ENCODE peak calls at places on chromosomes 11 and 22, in five cellular contexts. P is psoas muscle, U is right lobe of liver, Y is lower lobe of right lung, D is fibroblast of mammary gland. K is an unnamed sample.

GRCh38 chr11:67657300-67657699 is 6.8 kb upstream of the ACY3 start:
- DNase-seq in P (no peak), U (no peak), Y (no peak), D (no peak), K (peak)

GRCh38 chr11:133945087-133945974 is 11.4 kb downstream of the IGSF9B start:
- DNase-seq in P (peak), U (no peak), Y (no peak), D (peak), K (no peak)

GRCh38 chr11:8871283-8871775 is 39.7 kb upstream of the AKIP1 start:
- DNase-seq in P (peak), U (peak), Y (peak), D (peak), K (no peak)

GRCh38 chr11:706439-706956 is 467 bp downstream of the EPS8L2 start:
- DNase-seq in P (peak), U (no peak), Y (peak), D (peak), K (no peak)

GRCh38 chr11:66012946-66013761 is 1.3 kb downstream of the CST6 start:
- DNase-seq in P (no peak), U (no peak), Y (no peak), D (no peak), K (no peak)

GRCh38 chr11:103619480-103619879 is 417.0 kb upstream of the DDI1 start:
- DNase-seq in P (no peak), U (no peak), Y (no peak), D (peak), K (no peak)

GRCh38 chr11:113242767-113243397 is 71.5 kb upstream of the TTC12 start:
- DNase-seq in P (no peak), U (no peak), Y (no peak), D (peak), K (peak)

GRCh38 chr22:20783844-20784723 is 10.2 kb downstream of the SERPIND1 start:
- DNase-seq in P (no peak), U (no peak), Y (no peak), D (peak), K (peak)

GRCh38 chr11:120956710-120957500 is 67.0 kb upstream of the TBCEL start:
- DNase-seq in P (no peak), U (no peak), Y (no peak), D (no peak), K (peak)

GRCh38 chr11:36391062-36391461 is 95.0 kb downstream of the PRR5L start:
- DNase-seq in P (no peak), U (no peak), Y (no peak), D (no peak), K (no peak)

GRCh38 chr11:118996926-118997626 is 862 bp upstream of the CENATAC start:
- DNase-seq in P (no peak), U (no peak), Y (no peak), D (peak), K (peak)

GRCh38 chr11:58926251-58926650 is 13.0 kb upstream of the GLYATL1 start:
- DNase-seq in P (no peak), U (no peak), Y (no peak), D (peak), K (no peak)

GRCh38 chr11:26247340-26247739 is 84.6 kb upstream of the ANO3 start:
- DNase-seq in P (no peak), U (no peak), Y (no peak), D (peak), K (no peak)

GRCh38 chr22:49366437-49366836 is 461.2 kb downstream of the BRD1 start:
- DNase-seq in P (no peak), U (no peak), Y (no peak), D (no peak), K (no peak)

GRCh38 chr22:36561291-36561811 is 32.4 kb upstream of the EIF3D start:
- DNase-seq in P (no peak), U (no peak), Y (no peak), D (no peak), K (no peak)

GRCh38 chr11:112997829-112998228 is 36.6 kb downstream of the NCAM1 start:
- DNase-seq in P (no peak), U (no peak), Y (no peak), D (no peak), K (no peak)

GRCh38 chr11:1482581-1483444 is 3.8 kb downstream of the MOB2 start:
- DNase-seq in P (peak), U (peak), Y (peak), D (no peak), K (no peak)

GRCh38 chr11:88402784-88403183 is 65.2 kb upstream of the CTSC start:
- DNase-seq in P (no peak), U (no peak), Y (no peak), D (peak), K (no peak)

GRCh38 chr11:12245549-12245986 is 131.8 kb upstream of the PARVA start:
- DNase-seq in P (no peak), U (no peak), Y (no peak), D (peak), K (no peak)

GRCh38 chr22:40654522-40655167 is 18.1 kb upstream of the MRTFA start:
- DNase-seq in P (peak), U (peak), Y (no peak), D (peak), K (no peak)

GRCh38 chr22:37276771-37277170 is 5.5 kb upstream of the CYTH4 start:
- DNase-seq in P (no peak), U (peak), Y (peak), D (peak), K (no peak)

GRCh38 chr11:125214466-125215204 is 50.1 kb downstream of the PKNOX2 start:
- DNase-seq in P (no peak), U (no peak), Y (no peak), D (no peak), K (no peak)

DNA sequence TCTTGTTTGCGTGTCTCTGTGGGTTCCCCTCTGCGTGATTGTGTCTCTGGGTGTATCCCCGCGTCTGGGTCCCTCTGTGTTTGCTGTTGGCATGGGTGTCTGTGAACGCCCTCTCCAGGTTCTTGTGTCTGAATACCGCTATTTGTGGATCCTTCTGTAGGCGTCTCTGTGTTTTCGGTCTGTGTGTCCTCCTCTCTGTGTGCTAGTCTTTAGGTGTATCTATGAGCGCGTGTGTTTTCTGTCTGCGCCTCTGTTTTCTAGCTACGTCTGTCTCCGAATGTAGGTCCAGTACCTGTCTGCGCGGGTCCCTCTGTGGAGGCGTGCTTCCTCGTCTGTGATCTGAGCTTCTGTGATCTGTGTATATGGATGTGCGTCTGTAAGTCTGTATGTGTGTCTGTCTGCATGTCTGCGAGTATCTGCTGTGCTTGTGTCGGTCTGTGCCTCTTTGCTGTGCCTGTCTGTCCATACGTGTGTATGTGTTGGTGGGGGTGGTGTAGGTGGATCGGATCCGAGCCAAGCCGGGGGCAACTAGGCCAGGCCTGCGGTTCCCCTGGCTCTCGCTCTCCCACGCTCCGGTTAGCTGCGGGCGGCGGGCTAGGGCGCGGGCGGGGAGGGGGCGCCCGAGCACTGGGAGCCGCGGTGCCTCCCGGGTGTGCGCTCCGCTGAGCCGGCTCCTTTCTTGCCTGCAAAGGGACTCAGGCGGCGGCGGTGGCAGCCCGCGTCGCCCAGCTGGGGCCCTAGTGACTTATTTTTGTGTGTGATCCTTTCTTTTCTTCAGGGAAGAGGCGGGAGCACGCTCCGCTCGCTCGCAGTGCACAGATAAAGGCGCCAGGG is 105.3 kb upstream of the E2F8 start:
- DNase-seq in P (peak), U (peak), Y (no peak), D (peak), K (no peak)
- TF ChIP-seq CTCF in P (no peak), U (no peak), Y (peak), D (no peak), K (no peak)

DNA sequence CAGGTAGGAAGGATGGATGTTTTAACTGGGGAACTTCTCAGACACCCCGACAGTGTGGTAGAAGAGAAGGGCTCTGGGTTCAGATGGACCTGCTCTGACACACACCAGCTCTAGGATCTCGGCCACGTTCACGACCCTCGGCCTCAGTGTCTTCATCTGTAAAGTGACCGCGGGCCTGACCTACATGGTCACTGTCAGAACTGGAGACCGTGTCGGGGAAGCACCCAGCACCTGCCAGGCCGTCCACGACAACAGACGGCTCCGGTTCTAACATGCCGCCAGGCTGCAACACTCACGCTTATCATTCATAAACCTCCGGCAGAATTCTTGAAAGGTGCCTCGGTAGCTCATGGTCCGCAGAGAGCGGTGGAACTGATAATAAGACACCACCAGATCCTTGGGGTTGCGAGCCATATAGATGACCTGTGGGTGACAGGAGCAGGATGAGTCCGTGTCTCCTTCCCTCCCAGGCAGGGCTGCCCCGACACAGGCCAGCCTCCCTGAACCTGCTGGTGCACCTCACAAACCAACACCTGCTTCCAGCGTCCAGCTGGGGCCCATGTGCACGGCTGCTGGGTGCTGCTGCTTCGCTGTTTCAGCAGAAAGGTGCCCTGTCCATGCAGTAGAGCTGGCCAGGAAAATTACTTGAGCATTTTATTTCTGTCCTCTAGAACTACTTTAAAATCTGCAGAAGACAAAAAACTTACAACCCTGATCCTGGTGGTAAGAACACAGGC is 23.6 kb downstream of the SULT4A1 start:
- DNase-seq in P (no peak), U (no peak), Y (no peak), D (no peak), K (no peak)
- H3K4me3 ChIP-seq in P (no peak), U (no peak), Y (no peak), D (no peak), K (no peak)

GRCh38 chr11:33659370-33660139 is 41.1 kb downstream of the C11orf91 start:
- DNase-seq in P (no peak), U (no peak), Y (no peak), D (no peak), K (no peak)

GRCh38 chr11:33657757-33658156 is 42.9 kb downstream of the C11orf91 start:
- DNase-seq in P (no peak), U (no peak), Y (no peak), D (no peak), K (no peak)

GRCh38 chr11:33655842-33656600 is 44.6 kb downstream of the C11orf91 start:
- DNase-seq in P (no peak), U (no peak), Y (no peak), D (no peak), K (peak)

GRCh38 chr11:33656768-33657167 is 43.9 kb downstream of the C11orf91 start:
- DNase-seq in P (no peak), U (no peak), Y (no peak), D (no peak), K (peak)

DNA sequence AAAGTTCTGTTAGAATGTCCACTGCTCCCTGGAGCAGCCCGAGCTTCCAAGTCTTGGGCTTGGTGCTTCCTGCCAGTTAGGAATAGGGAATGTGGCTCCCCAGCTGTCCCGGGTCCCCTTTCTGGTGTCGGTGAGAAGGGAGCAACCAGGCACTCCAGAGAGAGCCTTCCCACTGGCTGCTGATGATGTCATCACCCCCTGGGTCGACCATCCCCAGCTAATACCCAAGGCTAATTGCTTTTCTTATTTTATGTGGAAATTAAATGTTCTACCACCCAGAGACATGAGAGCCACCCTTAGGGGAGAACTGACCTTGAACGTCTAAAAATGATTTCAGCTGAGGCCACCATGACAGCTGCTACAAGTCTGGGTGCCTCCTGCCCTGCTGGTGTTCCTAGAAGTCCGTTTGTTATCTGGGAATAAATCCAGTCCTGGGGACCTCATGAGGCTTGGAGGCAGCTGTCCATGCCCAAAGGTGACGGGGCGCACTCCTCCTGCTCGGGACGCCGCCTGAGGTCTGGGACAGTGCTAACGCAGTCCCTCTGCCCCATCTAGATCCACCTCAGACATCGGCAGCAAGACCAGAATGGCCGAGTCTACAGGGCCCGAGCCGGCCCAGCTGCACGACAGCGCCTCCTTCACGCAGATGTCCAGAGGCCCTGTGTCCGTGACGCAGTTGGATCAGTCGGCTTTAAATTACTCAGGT is 42.3 kb downstream of the C11orf91 start:
- DNase-seq in P (no peak), U (no peak), Y (no peak), D (no peak), K (no peak)
- TF ChIP-seq CTCF in P (no peak), U (no peak), Y (no peak), D (no peak), K (no peak)

DNA sequence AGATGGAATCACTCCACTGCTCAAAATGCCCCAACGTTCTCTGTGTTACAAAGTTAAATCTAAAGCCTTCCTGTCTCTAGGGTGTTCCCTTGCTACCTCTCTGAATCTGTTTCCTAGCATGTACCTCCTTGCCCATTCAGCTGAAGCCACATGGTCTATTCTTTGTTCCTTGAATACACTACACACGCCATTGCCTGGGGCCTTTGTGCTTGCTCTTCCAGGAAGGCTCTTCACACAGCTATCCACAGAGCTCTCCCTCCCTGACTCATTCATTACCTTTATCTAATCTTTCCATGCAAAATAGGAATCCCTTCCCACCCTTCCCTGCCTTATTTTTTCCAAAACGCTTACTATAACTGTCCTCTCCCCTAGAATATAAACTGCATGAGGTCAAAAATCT is 65.0 kb downstream of the UBASH3B start:
- DNase-seq in P (no peak), U (no peak), Y (no peak), D (no peak), K (no peak)
- H3K4me3 ChIP-seq in P (no peak), U (no peak), Y (no peak), D (no peak), K (no peak)

GRCh38 chr22:47125603-47126002 is 363.2 kb downstream of the TBC1D22A start:
- DNase-seq in P (no peak), U (no peak), Y (peak), D (peak), K (peak)
- TF ChIP-seq CTCF in P (no peak), U (no peak), Y (no peak), D (peak), K (peak)

DNA sequence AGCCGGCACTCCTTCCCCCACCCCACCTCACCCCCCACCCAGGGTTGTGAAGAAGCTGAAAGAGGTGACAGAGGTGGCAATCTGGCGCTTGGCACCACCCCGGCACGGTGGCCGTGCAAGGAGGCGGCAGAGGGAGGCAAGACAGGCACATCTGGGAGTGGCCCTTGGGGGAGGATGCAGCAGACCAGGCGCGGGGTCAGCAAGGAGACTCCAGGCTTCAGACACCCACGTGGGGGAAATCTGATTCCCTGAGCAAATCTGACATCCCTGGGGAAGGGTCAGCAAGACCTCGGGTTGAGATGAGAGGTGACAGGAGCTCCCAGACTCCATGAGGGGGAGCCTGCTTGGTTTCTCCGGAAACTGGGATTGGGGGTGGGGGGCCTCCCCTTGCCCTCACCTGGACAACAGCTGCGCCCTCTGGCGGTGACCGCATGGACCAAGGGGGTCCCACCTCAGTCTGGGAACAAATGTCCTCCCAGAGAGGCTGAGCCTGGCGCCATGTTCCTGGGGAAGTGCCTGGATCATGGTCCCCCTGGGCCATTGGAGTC is 4.0 kb upstream of the RCOR2 start:
- DNase-seq in P (peak), U (no peak), Y (no peak), D (no peak), K (peak)
- H3K4me3 ChIP-seq in P (no peak), U (no peak), Y (no peak), D (no peak), K (no peak)

K was measured in GM12865.